ENCODE peak calls at places on chromosomes 4 and X, in eight cellular contexts. F, G, R, A, L, E, U and M are unnamed samples.

GRCh38 chr4:112910109-112910736 is 139.2 kb upstream of the ANK2 start:
- DNase-seq in R (no peak), A (no peak), U (peak; percentile 89), E (peak; percentile 73), L (no peak), F (no peak), G (no peak), M (no peak)

GRCh38 chr4:173680278-173680677 is 150.2 kb upstream of the HAND2 start:
- DNase-seq in E (no peak), U (no peak), F (no peak), L (no peak), G (no peak), R (peak; percentile 41), A (no peak), M (no peak)

GRCh38 chr4:90211174-90211573 is 84.0 kb downstream of the CCSER1 start:
- DNase-seq in L (no peak), G (no peak), F (no peak), E (no peak), R (no peak), U (no peak), A (no peak), M (no peak)

GRCh38 chr4:38014421-38014852 is 54.2 kb downstream of the PTTG2 start:
- DNase-seq in F (no peak), A (no peak), E (no peak), L (no peak), G (no peak), R (no peak), U (no peak), M (no peak)

GRCh38 chr4:109302366-109303140 is at the start of gene COL25A1:
- DNase-seq in G (peak; percentile 63), A (peak; percentile 90), U (peak; percentile 36), F (no peak), R (peak; percentile 51), E (peak; percentile 14), L (peak; percentile 84), M (peak; percentile 75)

GRCh38 chr4:169810325-169811323 is 52.9 kb upstream of the HPF1 start:
- DNase-seq in G (peak; percentile 22), A (peak; percentile 74), L (no peak), F (no peak), U (peak; percentile 89), E (peak; percentile 85), R (no peak), M (peak; percentile 67)

GRCh38 chr4:118849867-118850812 is 14.2 kb upstream of the SEC24D start:
- DNase-seq in L (no peak), F (no peak), R (no peak), A (peak; percentile 62), E (no peak), G (peak; percentile 50), U (peak; percentile 33), M (no peak)

GRCh38 chr4:73828945-73829344 is 7.5 kb upstream of the CXCL6 start:
- DNase-seq in L (no peak), R (no peak), F (no peak), E (peak; percentile 81), G (no peak), U (peak; percentile 50), A (no peak), M (no peak)

GRCh38 chr4:139606600-139607301 is 50.7 kb upstream of the SETD7 start:
- DNase-seq in G (peak; percentile 16), E (peak; percentile 82), L (no peak), R (no peak), A (no peak), F (no peak), U (peak; percentile 56), M (no peak)

GRCh38 chrX:65451663-65452062 is 82.9 kb downstream of the LAS1L start:
- DNase-seq in L (no peak), A (peak; percentile 16), R (no peak), F (no peak), U (peak; percentile 18), E (peak; percentile 22), G (peak; percentile 26), M (peak; percentile 2)

GRCh38 chr4:102665527-102665926 is 95.2 kb downstream of the MANBA start:
- DNase-seq in R (no peak), F (no peak), L (no peak), E (peak; percentile 10), U (no peak), G (no peak), A (no peak), M (no peak)

GRCh38 chr4:525660-526059 is 26.6 kb downstream of the PIGG start:
- DNase-seq in G (no peak), R (no peak), L (no peak), U (no peak), E (no peak), F (no peak), A (no peak), M (no peak)

GRCh38 chr4:184417802-184418511 is 56.4 kb downstream of the IRF2 start:
- DNase-seq in L (no peak), F (no peak), A (no peak), G (peak; percentile 27), E (peak; percentile 94), R (no peak), U (peak; percentile 55), M (no peak)

GRCh38 chr4:38387348-38387747 is 276.7 kb upstream of the KLF3 start:
- DNase-seq in R (peak; percentile 47), L (no peak), F (no peak), E (peak; percentile 64), U (peak; percentile 97), G (no peak), A (peak; percentile 40), M (no peak)

GRCh38 chr4:47876310-47876709 is 38.1 kb downstream of the NFXL1 start:
- DNase-seq in L (no peak), G (no peak), A (no peak), R (no peak), E (peak; percentile 45), F (no peak), U (no peak), M (no peak)

GRCh38 chr4:136392576-136392975 is 1139.7 kb downstream of the PCDH18 start:
- DNase-seq in L (no peak), R (no peak), E (peak; percentile 19), G (no peak), U (no peak), F (no peak), A (no peak), M (no peak)

GRCh38 chr4:25020240-25020639 is 10.5 kb downstream of the LGI2 start:
- DNase-seq in E (peak; percentile 94), F (no peak), A (no peak), L (no peak), G (no peak), U (peak; percentile 28), R (no peak), M (no peak)

GRCh38 chr4:41718907-41719306 is 29.6 kb downstream of the PHOX2B start:
- DNase-seq in R (no peak), L (no peak), F (no peak), U (no peak), A (no peak), E (peak; percentile 28), G (no peak), M (no peak)

GRCh38 chrX:120752431-120753128 is 122.7 kb upstream of the C1GALT1C1 start:
- DNase-seq in E (no peak), L (no peak), R (no peak), U (no peak), F (no peak), G (no peak), A (no peak), M (no peak)

GRCh38 chr4:137674066-137674465 is 141.8 kb upstream of the PCDH18 start:
- DNase-seq in A (no peak), F (no peak), U (no peak), L (no peak), R (no peak), E (peak; percentile 83), G (no peak), M (no peak)

GRCh38 chr4:67327245-67327860 is 217.9 kb downstream of the CENPC start:
- DNase-seq in L (peak; percentile 71), R (no peak), G (peak; percentile 67), U (peak; percentile 69), F (no peak), A (peak; percentile 86), E (peak; percentile 55), M (peak; percentile 25)

GRCh38 chr4:8330821-8331566 is 61.4 kb downstream of the HTRA3 start:
- DNase-seq in F (no peak), E (no peak), G (no peak), U (peak; percentile 63), A (no peak), R (peak; percentile 85), L (peak; percentile 13), M (no peak)

GRCh38 chrX:148412006-148412405 is 88.4 kb upstream of the AFF2 start:
- DNase-seq in F (no peak), G (no peak), U (no peak), E (peak; percentile 3), L (no peak), A (no peak), R (no peak), M (no peak)

GRCh38 chr4:77872723-77873435 is 10.2 kb downstream of the MRPL1 start:
- DNase-seq in G (no peak), A (no peak), R (no peak), F (no peak), E (no peak), U (peak; percentile 63), L (no peak), M (no peak)

GRCh38 chrX:8140986-8141385 is 30.1 kb downstream of the VCX2 start:
- DNase-seq in G (no peak), A (no peak), E (no peak), F (no peak), U (no peak), R (no peak), L (no peak), M (no peak)

GRCh38 chrX:37745835-37746234 is 34.0 kb upstream of the CYBB start:
- DNase-seq in U (no peak), G (peak; percentile 10), R (no peak), E (no peak), L (no peak), F (no peak), A (no peak), M (no peak)

GRCh38 chrX:56759736-56760409 is 30.8 kb downstream of the NBDY start:
- DNase-seq in R (no peak), A (no peak), E (no peak), F (no peak), L (no peak), G (peak; percentile 29), U (no peak), M (no peak)